ENCODE peak calls at places on chromosomes 12 and 14, in nine cellular contexts. One of them, this sample, is unnamed.
A peak's percentile ranks its signal among the peaks of the same experiment; 100 is the strongest.

GRCh38 chr12:122888232-122888752 is 7.6 kb downstream of the VPS37B start:
- DNase-seq in ovary: no peak
- DNase-seq in neural progenitor cell: peak; percentile 26
- DNase-seq in MCF 10A: peak; percentile 98
- DNase-seq in uterus: no peak
- DNase-seq in lower leg skin: peak; percentile 89
- DNase-seq in cardiac fibroblast: peak; percentile 80
- DNase-seq in fibroblast of the aortic adventitia: peak; percentile 59
- DNase-seq in AG09319: no peak
- DNase-seq in this sample: no peak

GRCh38 chr12:130775953-130776856 is 60.1 kb upstream of the RIMBP2 start:
- DNase-seq in cardiac fibroblast: peak; percentile 81
- DNase-seq in fibroblast of the aortic adventitia: peak; percentile 86
- DNase-seq in uterus: no peak
- DNase-seq in AG09319: peak; percentile 49
- DNase-seq in MCF 10A: peak; percentile 70
- DNase-seq in lower leg skin: no peak
- DNase-seq in ovary: peak; percentile 68
- DNase-seq in neural progenitor cell: peak; percentile 87
- DNase-seq in this sample: peak; percentile 57

GRCh38 chr12:50715174-50715573 is 48.7 kb upstream of the ATF1 start:
- DNase-seq in fibroblast of the aortic adventitia: peak; percentile 46
- DNase-seq in lower leg skin: no peak
- DNase-seq in cardiac fibroblast: peak; percentile 27
- DNase-seq in MCF 10A: no peak
- DNase-seq in ovary: no peak
- DNase-seq in AG09319: no peak
- DNase-seq in uterus: no peak
- DNase-seq in neural progenitor cell: no peak
- DNase-seq in this sample: no peak

GRCh38 chr12:58425481-58426392 is 484.4 kb downstream of the ATP23 start:
- DNase-seq in MCF 10A: peak; percentile 85
- DNase-seq in neural progenitor cell: peak; percentile 84
- DNase-seq in lower leg skin: no peak
- DNase-seq in uterus: no peak
- DNase-seq in cardiac fibroblast: peak; percentile 91
- DNase-seq in fibroblast of the aortic adventitia: peak; percentile 93
- DNase-seq in ovary: peak; percentile 57
- DNase-seq in AG09319: no peak
- DNase-seq in this sample: no peak

GRCh38 chr12:118999107-118999506 is 17.8 kb downstream of the SRRM4 start:
- DNase-seq in cardiac fibroblast: no peak
- DNase-seq in ovary: no peak
- DNase-seq in MCF 10A: no peak
- DNase-seq in lower leg skin: no peak
- DNase-seq in uterus: no peak
- DNase-seq in fibroblast of the aortic adventitia: no peak
- DNase-seq in AG09319: no peak
- DNase-seq in neural progenitor cell: no peak
- DNase-seq in this sample: no peak

GRCh38 chr12:116125981-116126566 is 151.4 kb downstream of the MED13L start:
- DNase-seq in fibroblast of the aortic adventitia: peak; percentile 63
- DNase-seq in ovary: no peak
- DNase-seq in AG09319: no peak
- DNase-seq in MCF 10A: peak; percentile 82
- DNase-seq in cardiac fibroblast: peak; percentile 46
- DNase-seq in lower leg skin: no peak
- DNase-seq in neural progenitor cell: peak; percentile 24
- DNase-seq in uterus: no peak
- DNase-seq in this sample: no peak

GRCh38 chr14:76412501-76412900 is 36.6 kb downstream of the ESRRB start:
- DNase-seq in MCF 10A: no peak
- DNase-seq in AG09319: no peak
- DNase-seq in uterus: no peak
- DNase-seq in ovary: no peak
- DNase-seq in neural progenitor cell: no peak
- DNase-seq in lower leg skin: no peak
- DNase-seq in cardiac fibroblast: no peak
- DNase-seq in fibroblast of the aortic adventitia: no peak
- DNase-seq in this sample: no peak

GRCh38 chr12:32163596-32163995 is 56.9 kb downstream of the BICD1 start:
- DNase-seq in ovary: no peak
- DNase-seq in cardiac fibroblast: no peak
- DNase-seq in MCF 10A: no peak
- DNase-seq in lower leg skin: no peak
- DNase-seq in uterus: no peak
- DNase-seq in AG09319: no peak
- DNase-seq in fibroblast of the aortic adventitia: peak; percentile 11
- DNase-seq in neural progenitor cell: no peak
- DNase-seq in this sample: no peak

GRCh38 chr12:89949457-89950195 is 241.0 kb upstream of the ATP2B1 start:
- DNase-seq in MCF 10A: peak; percentile 91
- DNase-seq in AG09319: peak; percentile 54
- DNase-seq in uterus: peak; percentile 55
- DNase-seq in ovary: no peak
- DNase-seq in lower leg skin: no peak
- DNase-seq in fibroblast of the aortic adventitia: peak; percentile 77
- DNase-seq in cardiac fibroblast: peak; percentile 91
- DNase-seq in neural progenitor cell: no peak
- DNase-seq in this sample: no peak

GRCh38 chr14:49879683-49880204 is 13.1 kb upstream of the ARF6 start:
- DNase-seq in MCF 10A: peak; percentile 83
- DNase-seq in AG09319: no peak
- DNase-seq in neural progenitor cell: peak; percentile 63
- DNase-seq in ovary: no peak
- DNase-seq in lower leg skin: no peak
- DNase-seq in uterus: peak; percentile 50
- DNase-seq in cardiac fibroblast: peak; percentile 70
- DNase-seq in fibroblast of the aortic adventitia: peak; percentile 65
- DNase-seq in this sample: peak; percentile 45

GRCh38 chr14:21748869-21749303 is 75.3 kb upstream of the OR4E1 start:
- DNase-seq in lower leg skin: no peak
- DNase-seq in AG09319: no peak
- DNase-seq in fibroblast of the aortic adventitia: peak; percentile 12
- DNase-seq in ovary: no peak
- DNase-seq in cardiac fibroblast: peak; percentile 39
- DNase-seq in uterus: peak; percentile 23
- DNase-seq in MCF 10A: peak; percentile 60
- DNase-seq in neural progenitor cell: peak; percentile 78
- DNase-seq in this sample: peak; percentile 60

DNA sequence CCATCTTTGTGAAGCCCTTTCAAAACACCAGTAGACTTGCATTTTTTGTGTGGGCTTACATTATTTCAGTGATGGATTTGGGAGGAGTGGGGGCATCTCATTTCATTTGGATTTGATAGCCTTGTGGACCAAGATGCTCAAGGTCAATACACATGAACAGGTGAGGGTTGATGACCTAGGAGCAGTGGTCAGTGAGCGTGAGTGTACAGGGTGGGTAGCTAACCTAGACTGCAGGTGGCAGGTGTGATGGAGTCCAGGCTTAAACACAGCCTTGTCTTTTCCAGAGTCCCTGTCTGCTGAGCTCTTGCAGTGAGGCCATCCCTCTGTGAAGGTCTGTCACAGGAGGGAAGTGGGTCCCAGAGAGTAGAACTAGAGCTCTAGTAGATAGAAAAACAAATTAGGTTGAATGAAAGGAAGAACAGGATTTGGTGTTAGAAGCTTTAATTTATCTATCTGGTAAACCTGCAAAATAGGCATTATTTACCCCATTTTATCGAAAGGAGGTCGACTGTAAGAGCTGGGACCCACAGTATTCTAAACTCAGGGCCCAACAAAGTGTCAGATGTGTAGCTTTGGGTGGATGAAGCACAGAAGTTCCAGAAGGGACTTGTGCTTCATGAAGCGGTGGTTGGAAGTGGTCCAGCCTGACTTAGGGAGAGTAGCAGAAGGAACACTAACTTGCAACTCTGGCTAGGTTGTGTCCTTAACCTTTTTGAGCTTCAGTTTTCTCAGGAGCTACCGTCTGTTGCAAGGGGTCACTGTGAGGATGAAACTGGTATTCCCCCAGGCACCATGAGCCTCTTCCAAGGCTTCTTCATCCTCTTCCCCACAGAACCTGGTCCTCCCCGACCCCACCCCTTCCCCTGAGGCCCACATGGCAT is 18.2 kb downstream of the RPS6KL1 start:
- DNase-seq in uterus: no peak
- DNase-seq in neural progenitor cell: no peak
- DNase-seq in fibroblast of the aortic adventitia: no peak
- DNase-seq in ovary: no peak
- DNase-seq in MCF 10A: no peak
- DNase-seq in lower leg skin: peak; percentile 81
- DNase-seq in cardiac fibroblast: no peak
- DNase-seq in AG09319: no peak
- DNase-seq in this sample: no peak
- TF ChIP-seq CTCF in uterus: no peak
- TF ChIP-seq CTCF in neural progenitor cell: no peak
- TF ChIP-seq CTCF in fibroblast of the aortic adventitia: no peak
- TF ChIP-seq CTCF in ovary: no peak
- TF ChIP-seq CTCF in MCF 10A: no peak
- TF ChIP-seq CTCF in lower leg skin: no peak
- TF ChIP-seq CTCF in cardiac fibroblast: no peak
- TF ChIP-seq CTCF in AG09319: no peak
- TF ChIP-seq CTCF in this sample: no peak

GRCh38 chr12:113929312-113929989 is 36.7 kb downstream of the RBM19 start:
- DNase-seq in uterus: no peak
- DNase-seq in AG09319: no peak
- DNase-seq in cardiac fibroblast: no peak
- DNase-seq in fibroblast of the aortic adventitia: no peak
- DNase-seq in lower leg skin: no peak
- DNase-seq in MCF 10A: no peak
- DNase-seq in ovary: no peak
- DNase-seq in neural progenitor cell: no peak
- DNase-seq in this sample: no peak
- TF ChIP-seq CTCF in uterus: no peak
- TF ChIP-seq CTCF in AG09319: no peak
- TF ChIP-seq CTCF in cardiac fibroblast: no peak
- TF ChIP-seq CTCF in fibroblast of the aortic adventitia: no peak
- TF ChIP-seq CTCF in lower leg skin: no peak
- TF ChIP-seq CTCF in MCF 10A: no peak
- TF ChIP-seq CTCF in ovary: no peak
- TF ChIP-seq CTCF in neural progenitor cell: no peak
- TF ChIP-seq CTCF in this sample: no peak

GRCh38 chr14:91140672-91141071 is 26.8 kb downstream of the DGLUCY start:
- DNase-seq in cardiac fibroblast: peak; percentile 44
- DNase-seq in uterus: no peak
- DNase-seq in MCF 10A: peak; percentile 74
- DNase-seq in fibroblast of the aortic adventitia: peak; percentile 54
- DNase-seq in lower leg skin: no peak
- DNase-seq in ovary: no peak
- DNase-seq in neural progenitor cell: peak; percentile 69
- DNase-seq in AG09319: no peak
- DNase-seq in this sample: no peak
- TF ChIP-seq CTCF in cardiac fibroblast: peak; percentile 59
- TF ChIP-seq CTCF in uterus: peak; percentile 41
- TF ChIP-seq CTCF in MCF 10A: peak; percentile 48
- TF ChIP-seq CTCF in fibroblast of the aortic adventitia: peak; percentile 56
- TF ChIP-seq CTCF in lower leg skin: no peak
- TF ChIP-seq CTCF in ovary: no peak
- TF ChIP-seq CTCF in neural progenitor cell: peak; percentile 69
- TF ChIP-seq CTCF in AG09319: peak; percentile 20
- TF ChIP-seq CTCF in this sample: peak; percentile 26

DNA sequence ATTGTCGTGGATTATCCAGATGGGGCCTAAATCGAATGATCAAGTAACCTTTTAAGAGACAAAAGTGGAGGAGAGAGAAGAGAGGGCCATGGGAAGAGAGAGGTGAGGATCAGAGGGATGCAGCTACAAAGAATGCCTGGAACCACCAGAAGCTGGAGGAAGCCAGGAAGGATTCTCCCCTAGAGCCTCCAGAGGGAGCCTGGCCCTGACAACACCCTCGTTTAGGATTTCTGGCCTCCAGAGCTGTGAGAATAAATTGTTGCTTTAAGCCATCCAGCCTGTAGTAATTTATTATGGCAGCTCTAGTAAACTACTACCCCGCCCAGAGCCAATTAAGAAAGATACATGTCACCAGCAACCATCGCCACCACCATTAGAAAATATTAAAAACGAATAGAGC is 46.2 kb upstream of the GSC start:
- DNase-seq in fibroblast of the aortic adventitia: no peak
- DNase-seq in uterus: no peak
- DNase-seq in cardiac fibroblast: no peak
- DNase-seq in ovary: no peak
- DNase-seq in AG09319: no peak
- DNase-seq in neural progenitor cell: peak; percentile 22
- DNase-seq in lower leg skin: no peak
- DNase-seq in MCF 10A: no peak
- DNase-seq in this sample: no peak
- TF ChIP-seq CTCF in fibroblast of the aortic adventitia: no peak
- TF ChIP-seq CTCF in uterus: no peak
- TF ChIP-seq CTCF in cardiac fibroblast: no peak
- TF ChIP-seq CTCF in ovary: no peak
- TF ChIP-seq CTCF in AG09319: peak; percentile 22
- TF ChIP-seq CTCF in neural progenitor cell: peak; percentile 15
- TF ChIP-seq CTCF in lower leg skin: no peak
- TF ChIP-seq CTCF in MCF 10A: no peak
- TF ChIP-seq CTCF in this sample: no peak

DNA sequence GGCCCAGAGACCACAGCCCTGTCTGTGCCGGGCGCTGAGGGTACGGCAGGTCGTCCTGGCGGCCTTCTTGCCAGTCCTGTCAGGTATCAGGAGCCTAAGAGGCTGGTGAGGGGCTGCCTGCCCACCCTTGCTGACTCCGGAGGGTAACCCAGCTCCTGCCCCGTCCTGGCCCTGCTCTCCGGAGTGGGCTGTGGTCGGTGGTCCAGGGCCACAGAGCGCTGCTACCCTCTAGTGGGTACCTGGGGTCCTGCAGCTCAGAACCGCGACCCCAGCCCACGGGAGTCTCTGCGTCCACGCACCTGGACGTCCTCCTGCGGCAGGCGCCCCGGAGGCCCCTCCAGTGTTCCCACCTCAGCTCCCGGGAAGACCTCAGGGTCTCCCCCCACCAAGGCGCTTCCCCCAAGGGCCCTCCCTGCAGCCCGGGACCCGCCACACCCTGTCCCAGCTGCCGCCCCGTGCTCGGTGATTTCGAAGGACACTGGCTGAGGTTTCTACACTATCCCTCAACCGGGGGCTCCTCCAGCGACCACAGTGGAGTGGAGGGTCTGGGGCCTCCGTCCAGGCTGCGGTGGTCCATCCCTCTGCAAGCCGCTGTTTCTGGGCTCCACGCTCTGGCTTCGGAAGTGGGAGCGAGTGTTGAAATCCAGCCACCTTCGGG is 75.9 kb upstream of the FBRSL1 start:
- DNase-seq in lower leg skin: no peak
- DNase-seq in MCF 10A: no peak
- DNase-seq in fibroblast of the aortic adventitia: no peak
- DNase-seq in cardiac fibroblast: no peak
- DNase-seq in uterus: no peak
- DNase-seq in AG09319: no peak
- DNase-seq in neural progenitor cell: peak; percentile 69
- DNase-seq in ovary: no peak
- DNase-seq in this sample: peak; percentile 79
- TF ChIP-seq CTCF in lower leg skin: no peak
- TF ChIP-seq CTCF in MCF 10A: peak; percentile 90
- TF ChIP-seq CTCF in fibroblast of the aortic adventitia: peak; percentile 60
- TF ChIP-seq CTCF in cardiac fibroblast: peak; percentile 66
- TF ChIP-seq CTCF in uterus: no peak
- TF ChIP-seq CTCF in AG09319: peak; percentile 52
- TF ChIP-seq CTCF in neural progenitor cell: peak; percentile 76
- TF ChIP-seq CTCF in ovary: no peak
- TF ChIP-seq CTCF in this sample: peak; percentile 88

This sample was measured in glutamatergic neuron.